ENCODE peak calls at places on chromosomes 6 and 20, in nine cellular contexts. F is RWPE1, I is cardiac muscle cell, A is ovary, C is GM12864, X is body of pancreas, Q is B cell, J is fibroblast of the aortic adventitia, P is HFFc6. R is an unnamed sample.

GRCh38 chr6:39947611-39948068 is 13.4 kb upstream of the MOCS1 start:
- DNase-seq in F (no peak), I (no peak), A (no peak), C (no peak), X (no peak), Q (no peak), J (no peak), P (no peak), R (no peak)

GRCh38 chr6:150395388-150396009 is 26.7 kb downstream of the IYD start:
- DNase-seq in F (peak; percentile 65), I (peak; percentile 68), A (no peak), C (no peak), X (peak; percentile 47), Q (peak; percentile 57), J (peak; percentile 65), P (peak; percentile 52), R (peak; percentile 55)

GRCh38 chr20:35226126-35226774 is at the start of gene MMP24:
- DNase-seq in F (no peak), I (no peak), A (no peak), C (no peak), X (no peak), Q (peak; percentile 10), J (no peak), P (no peak), R (no peak)

GRCh38 chr20:35093245-35093884 is 758 bp upstream of the TRPC4AP start:
- DNase-seq in F (peak; percentile 88), I (peak; percentile 78), A (no peak), C (no peak), X (no peak), Q (no peak), J (peak; percentile 74), P (peak; percentile 64), R (no peak)

GRCh38 chr6:43096451-43097097 is 20.5 kb downstream of the PTK7 start:
- DNase-seq in F (peak; percentile 87), I (peak; percentile 87), A (peak; percentile 49), C (no peak), X (no peak), Q (no peak), J (peak; percentile 92), P (peak; percentile 89), R (no peak)

GRCh38 chr6:41630069-41630468 is 8.2 kb upstream of the MDFI start:
- DNase-seq in F (no peak), I (no peak), A (no peak), C (no peak), X (no peak), Q (no peak), J (no peak), P (no peak), R (no peak)

GRCh38 chr20:36465109-36466080 is 75.9 kb upstream of the MYL9 start:
- DNase-seq in F (peak; percentile 88), I (peak; percentile 55), A (peak; percentile 36), C (no peak), X (no peak), Q (peak; percentile 50), J (peak; percentile 83), P (peak; percentile 92), R (no peak)

GRCh38 chr6:2859325-2859700 is 17.6 kb upstream of the SERPINB1 start:
- DNase-seq in F (no peak), I (no peak), A (no peak), C (no peak), X (no peak), Q (no peak), J (no peak), P (no peak), R (no peak)

GRCh38 chr6:3722211-3722621 is 29.3 kb downstream of the PXDC1 start:
- DNase-seq in F (no peak), I (no peak), A (no peak), C (no peak), X (no peak), Q (no peak), J (no peak), P (no peak), R (no peak)

GRCh38 chr6:22966711-22967110 is 397.3 kb downstream of the HDGFL1 start:
- DNase-seq in F (no peak), I (no peak), A (no peak), C (no peak), X (no peak), Q (no peak), J (no peak), P (no peak), R (no peak)

GRCh38 chr6:17600527-17601388 is 656 bp downstream of the FAM8A1 start:
- DNase-seq in F (peak; percentile 20), I (peak; percentile 44), A (peak; percentile 67), C (no peak), X (peak; percentile 64), Q (peak; percentile 69), J (peak; percentile 11), P (no peak), R (peak; percentile 53)

GRCh38 chr6:25193147-25193864 is 85.9 kb upstream of the CARMIL1 start:
- DNase-seq in F (peak; percentile 84), I (peak; percentile 96), A (peak; percentile 78), C (no peak), X (no peak), Q (no peak), J (peak; percentile 99), P (peak; percentile 88), R (no peak)

GRCh38 chr20:31707994-31708744 is 14.5 kb downstream of the BCL2L1 start:
- DNase-seq in F (no peak), I (no peak), A (no peak), C (no peak), X (peak; percentile 73), Q (no peak), J (no peak), P (no peak), R (no peak)

GRCh38 chr6:101001012-101001411 is 119.9 kb upstream of the ASCC3 start:
- DNase-seq in F (no peak), I (peak; percentile 51), A (no peak), C (no peak), X (no peak), Q (no peak), J (no peak), P (no peak), R (no peak)

GRCh38 chr6:44609051-44609612 is 221.6 kb downstream of the CDC5L start:
- DNase-seq in F (no peak), I (no peak), A (no peak), C (no peak), X (no peak), Q (no peak), J (no peak), P (no peak), R (no peak)

GRCh38 chr6:44608175-44608574 is 220.7 kb downstream of the CDC5L start:
- DNase-seq in F (no peak), I (no peak), A (no peak), C (no peak), X (no peak), Q (no peak), J (no peak), P (no peak), R (no peak)

GRCh38 chr6:44603044-44603686 is 215.7 kb downstream of the CDC5L start:
- DNase-seq in F (no peak), I (no peak), A (no peak), C (no peak), X (no peak), Q (no peak), J (no peak), P (no peak), R (no peak)

GRCh38 chr6:44606976-44607375 is 219.5 kb downstream of the CDC5L start:
- DNase-seq in F (no peak), I (no peak), A (no peak), C (no peak), X (no peak), Q (no peak), J (no peak), P (no peak), R (no peak)

DNA sequence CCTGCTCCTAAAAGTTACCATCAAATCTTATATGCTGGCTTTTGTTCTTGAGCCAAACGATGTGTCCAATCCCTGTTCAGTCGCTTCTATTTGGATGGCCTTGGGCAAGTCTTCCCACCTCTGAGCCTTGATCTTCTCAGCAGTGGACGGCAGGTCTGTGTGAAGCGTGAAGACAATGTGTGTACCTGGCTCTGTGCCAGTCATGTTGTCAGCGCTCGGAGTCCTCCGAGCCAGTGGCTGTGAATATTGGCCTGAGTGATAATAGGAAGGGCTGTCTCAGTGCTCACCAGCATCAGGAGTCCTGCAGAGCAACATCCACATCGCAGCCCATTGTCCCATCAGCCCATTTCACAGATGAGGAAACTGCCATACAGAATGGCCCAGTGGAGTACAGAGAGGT is 219.0 kb downstream of the CDC5L start:
- DNase-seq in F (no peak), I (peak; percentile 12), A (no peak), C (no peak), X (no peak), Q (no peak), J (no peak), P (no peak), R (no peak)
- TF ChIP-seq CTCF in F (no peak), I (no peak), A (no peak), C (no peak), X (no peak), Q (no peak), J (no peak), P (no peak), R (no peak)

GRCh38 chr6:169212897-169213813 is 40.5 kb downstream of the THBS2 start:
- DNase-seq in F (peak; percentile 93), I (peak; percentile 95), A (peak; percentile 92), C (peak; percentile 59), X (peak; percentile 89), Q (peak; percentile 95), J (peak; percentile 68), P (peak; percentile 79), R (peak; percentile 68)
- TF ChIP-seq CTCF in F (peak; percentile 60), I (peak; percentile 37), A (peak; percentile 39), C (peak; percentile 7), X (peak; percentile 9), Q (peak; percentile 17), J (no peak), P (peak; percentile 45), R (peak; percentile 14)

DNA sequence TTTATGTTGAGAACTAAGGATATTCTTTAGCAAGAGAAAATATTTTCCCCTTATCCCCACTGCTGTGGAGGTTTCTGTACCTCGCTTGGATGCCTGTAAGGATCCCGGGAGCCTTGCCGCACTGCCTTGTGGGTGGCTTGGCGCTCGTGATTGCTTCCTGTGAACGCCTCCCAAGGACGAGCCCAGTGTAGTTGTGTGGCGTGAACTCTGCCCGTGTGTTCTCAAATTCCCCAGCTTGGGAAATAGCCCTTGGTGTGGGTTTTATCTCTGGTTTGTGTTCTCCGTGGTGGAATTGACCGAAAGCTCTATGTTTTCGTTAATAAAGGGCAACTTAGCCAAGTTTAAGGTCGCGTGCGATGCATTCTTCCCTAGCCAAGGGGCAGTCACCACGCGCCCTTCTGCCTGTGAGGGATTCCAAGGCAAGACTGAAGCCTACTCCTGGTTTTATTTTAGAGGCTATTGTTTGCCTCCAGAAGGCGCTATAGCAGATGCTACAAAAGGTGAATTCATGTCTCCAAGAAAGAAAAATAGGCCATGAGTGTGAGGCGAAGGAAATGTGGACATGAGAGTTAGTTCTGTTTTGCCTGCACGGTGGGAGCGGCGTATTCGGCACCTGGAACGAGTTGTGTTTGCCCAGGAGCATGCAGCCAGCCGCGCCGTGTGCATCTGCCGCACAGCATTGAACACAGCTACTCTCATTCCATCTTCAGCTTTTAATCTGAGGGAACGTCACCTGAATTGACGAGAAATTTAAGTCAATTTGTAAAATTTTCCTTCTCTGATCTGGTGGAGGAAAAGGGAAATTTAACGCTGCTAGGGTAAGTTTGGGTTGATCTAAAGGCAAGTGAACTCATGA is 40.3 kb upstream of the IRF4 start:
- DNase-seq in F (no peak), I (no peak), A (peak; percentile 61), C (no peak), X (no peak), Q (no peak), J (no peak), P (no peak), R (no peak)
- TF ChIP-seq CTCF in F (no peak), I (no peak), A (no peak), C (peak; percentile 7), X (no peak), Q (no peak), J (no peak), P (no peak), R (no peak)

GRCh38 chr6:28965706-28966105 is 39.4 kb downstream of the ZNF311 start:
- DNase-seq in F (no peak), I (no peak), A (no peak), C (no peak), X (no peak), Q (no peak), J (no peak), P (no peak), R (no peak)
- TF ChIP-seq CTCF in F (no peak), I (no peak), A (no peak), C (no peak), X (no peak), Q (no peak), J (no peak), P (no peak), R (no peak)